ENCODE peak calls at places on chromosomes 13 and 19, in four cellular contexts. One of them, this sample, is unnamed.

GRCh38 chr13:106536244-106537034 is 977 bp upstream of the EFNB2 start:
- DNase-seq in transverse colon: peak
- DNase-seq in hepatocyte: peak
- DNase-seq in gastrocnemius medialis: peak
- DNase-seq in this sample: peak

GRCh38 chr19:55304980-55305379 is 20.2 kb downstream of the TMEM150B start:
- DNase-seq in transverse colon: no peak
- DNase-seq in hepatocyte: no peak
- DNase-seq in gastrocnemius medialis: no peak
- DNase-seq in this sample: no peak

GRCh38 chr13:72651196-72651595 is 76.2 kb downstream of the MZT1 start:
- DNase-seq in transverse colon: no peak
- DNase-seq in hepatocyte: peak
- DNase-seq in gastrocnemius medialis: no peak
- DNase-seq in this sample: peak

GRCh38 chr19:42601811-42602443 is 7.2 kb upstream of the CEACAM8 start:
- DNase-seq in transverse colon: no peak
- DNase-seq in hepatocyte: peak
- DNase-seq in gastrocnemius medialis: no peak
- DNase-seq in this sample: peak

GRCh38 chr13:54965881-54966280 is 1937.3 kb downstream of the OLFM4 start:
- DNase-seq in transverse colon: no peak
- DNase-seq in hepatocyte: peak
- DNase-seq in gastrocnemius medialis: no peak
- DNase-seq in this sample: no peak

GRCh38 chr13:33784738-33785137 is 33.2 kb upstream of the RFC3 start:
- DNase-seq in transverse colon: no peak
- DNase-seq in hepatocyte: no peak
- DNase-seq in gastrocnemius medialis: no peak
- DNase-seq in this sample: no peak

GRCh38 chr19:35011091-35011689 is 11.1 kb downstream of the GRAMD1A start:
- DNase-seq in transverse colon: no peak
- DNase-seq in hepatocyte: no peak
- DNase-seq in gastrocnemius medialis: no peak
- DNase-seq in this sample: no peak

GRCh38 chr19:46616631-46617322 is 8.1 kb downstream of the PTGIR start:
- DNase-seq in transverse colon: peak
- DNase-seq in hepatocyte: peak
- DNase-seq in gastrocnemius medialis: no peak
- DNase-seq in this sample: peak

GRCh38 chr19:35257113-35257461 is 8.3 kb downstream of the LSR start:
- DNase-seq in transverse colon: no peak
- DNase-seq in hepatocyte: no peak
- DNase-seq in gastrocnemius medialis: no peak
- DNase-seq in this sample: no peak

GRCh38 chr19:19319725-19320361 is 466 bp downstream of the SUGP1 start:
- DNase-seq in transverse colon: peak
- DNase-seq in hepatocyte: no peak
- DNase-seq in gastrocnemius medialis: no peak
- DNase-seq in this sample: peak

GRCh38 chr13:24087611-24088235 is 72.8 kb upstream of the SPATA13 start:
- DNase-seq in transverse colon: peak
- DNase-seq in hepatocyte: no peak
- DNase-seq in gastrocnemius medialis: no peak
- DNase-seq in this sample: no peak

GRCh38 chr19:7385062-7385461 is 36.3 kb downstream of the ARHGEF18 start:
- DNase-seq in transverse colon: no peak
- DNase-seq in hepatocyte: no peak
- DNase-seq in gastrocnemius medialis: no peak
- DNase-seq in this sample: no peak

GRCh38 chr19:7383284-7383683 is 34.5 kb downstream of the ARHGEF18 start:
- DNase-seq in transverse colon: no peak
- DNase-seq in hepatocyte: no peak
- DNase-seq in gastrocnemius medialis: no peak
- DNase-seq in this sample: no peak

GRCh38 chr19:7382694-7383093 is 34.0 kb downstream of the ARHGEF18 start:
- DNase-seq in transverse colon: no peak
- DNase-seq in hepatocyte: no peak
- DNase-seq in gastrocnemius medialis: no peak
- DNase-seq in this sample: no peak

GRCh38 chr19:7386769-7387168 is 38.0 kb downstream of the ARHGEF18 start:
- DNase-seq in transverse colon: no peak
- DNase-seq in hepatocyte: no peak
- DNase-seq in gastrocnemius medialis: no peak
- DNase-seq in this sample: no peak

GRCh38 chr19:7386308-7386707 is 37.6 kb downstream of the ARHGEF18 start:
- DNase-seq in transverse colon: no peak
- DNase-seq in hepatocyte: no peak
- DNase-seq in gastrocnemius medialis: no peak
- DNase-seq in this sample: no peak
- TF ChIP-seq CTCF in transverse colon: no peak
- TF ChIP-seq CTCF in hepatocyte: peak
- TF ChIP-seq CTCF in gastrocnemius medialis: no peak
- TF ChIP-seq CTCF in this sample: no peak

GRCh38 chr19:58218899-58219298 is 9.8 kb upstream of the ZNF544 start:
- DNase-seq in transverse colon: no peak
- DNase-seq in hepatocyte: no peak
- DNase-seq in gastrocnemius medialis: no peak
- DNase-seq in this sample: peak
- TF ChIP-seq CTCF in transverse colon: no peak
- TF ChIP-seq CTCF in hepatocyte: peak
- TF ChIP-seq CTCF in gastrocnemius medialis: no peak
- TF ChIP-seq CTCF in this sample: peak

DNA sequence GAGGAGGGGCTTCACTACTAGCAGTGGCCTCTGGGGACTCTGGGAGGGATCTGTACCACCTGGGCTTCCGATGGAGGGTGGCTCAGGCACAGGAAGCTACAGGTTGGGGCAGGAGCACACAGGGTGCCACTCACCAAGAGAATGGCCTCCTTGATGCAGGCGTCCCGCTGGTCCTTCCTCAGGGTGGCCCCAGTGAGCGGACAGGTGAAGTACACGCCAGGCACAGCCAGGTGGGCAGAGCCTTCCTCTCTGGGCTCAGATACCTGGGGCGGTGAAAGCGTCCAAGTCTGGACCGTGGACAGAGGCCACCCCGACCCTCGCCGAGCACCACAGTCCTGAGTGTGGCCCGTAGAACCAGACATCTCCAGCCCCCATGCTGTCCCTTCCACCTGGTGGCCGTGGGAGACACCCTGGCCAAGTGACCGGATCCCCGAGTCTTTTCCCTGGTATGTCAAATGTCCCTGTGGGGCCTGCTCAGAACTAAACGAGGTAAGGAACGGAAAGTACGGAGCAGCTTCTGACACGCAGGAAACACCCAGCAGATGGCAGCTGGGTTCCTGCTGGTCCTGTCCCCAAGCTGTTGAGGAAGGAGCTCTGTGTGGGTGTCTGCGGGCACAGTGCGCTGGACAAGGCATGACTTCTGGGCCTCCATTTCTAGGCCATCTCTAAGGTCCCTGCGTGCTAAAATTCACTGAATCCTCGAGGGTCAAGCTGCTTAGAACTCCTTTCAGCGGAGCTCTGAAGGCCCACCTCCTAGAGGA is 5.2 kb downstream of the UBXN6 start:
- DNase-seq in transverse colon: no peak
- DNase-seq in hepatocyte: no peak
- DNase-seq in gastrocnemius medialis: no peak
- DNase-seq in this sample: no peak
- TF ChIP-seq CTCF in transverse colon: no peak
- TF ChIP-seq CTCF in hepatocyte: no peak
- TF ChIP-seq CTCF in gastrocnemius medialis: no peak
- TF ChIP-seq CTCF in this sample: no peak

DNA sequence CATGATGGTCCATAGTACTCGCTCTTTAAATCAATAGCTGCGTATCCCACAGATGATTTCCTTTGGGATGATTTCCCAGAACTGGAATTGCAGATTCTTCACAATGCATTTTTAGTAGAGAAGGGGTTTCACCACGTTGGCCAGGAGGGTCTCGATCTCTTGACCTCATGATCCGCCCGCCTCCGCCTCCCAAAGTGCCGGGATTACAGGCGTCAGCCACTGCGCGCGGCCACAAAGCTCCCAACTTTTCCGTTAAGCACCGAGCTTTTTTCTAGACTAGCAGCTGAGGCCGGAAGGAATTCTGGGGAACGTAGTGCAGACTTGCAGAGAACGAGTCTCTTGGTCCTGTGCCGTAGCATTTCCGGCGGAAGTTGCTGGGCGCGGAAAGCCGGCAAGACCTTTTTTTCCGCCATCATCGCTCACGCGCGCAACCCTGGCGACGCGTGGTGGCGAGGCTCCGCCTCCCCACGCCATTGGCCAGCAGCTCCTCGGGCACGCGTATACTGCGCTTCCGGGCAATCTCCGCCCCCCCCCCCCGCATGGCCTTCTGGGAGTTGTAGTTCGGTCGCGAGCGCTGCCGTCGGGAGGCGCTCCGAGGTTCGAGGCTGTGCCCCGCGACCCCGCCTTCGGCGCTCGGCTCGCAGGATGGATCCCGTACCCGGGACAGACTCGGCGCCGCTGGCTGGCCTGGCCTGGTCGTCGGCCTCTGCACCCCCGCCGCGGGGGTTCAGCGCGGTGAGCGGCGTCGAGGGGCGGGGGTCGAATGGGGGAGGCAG is at the start of gene MVB12A:
- DNase-seq in transverse colon: peak
- DNase-seq in hepatocyte: peak
- DNase-seq in gastrocnemius medialis: peak
- DNase-seq in this sample: peak
- TF ChIP-seq CTCF in transverse colon: no peak
- TF ChIP-seq CTCF in hepatocyte: no peak
- TF ChIP-seq CTCF in gastrocnemius medialis: no peak
- TF ChIP-seq CTCF in this sample: no peak

GRCh38 chr19:29245221-29245620 is 32.3 kb upstream of the UQCRFS1 start:
- DNase-seq in transverse colon: no peak
- DNase-seq in hepatocyte: no peak
- DNase-seq in gastrocnemius medialis: no peak
- DNase-seq in this sample: no peak

GRCh38 chr19:29241324-29241723 is 28.4 kb upstream of the UQCRFS1 start:
- DNase-seq in transverse colon: no peak
- DNase-seq in hepatocyte: no peak
- DNase-seq in gastrocnemius medialis: no peak
- DNase-seq in this sample: no peak

GRCh38 chr19:29247912-29248311 is 35.0 kb upstream of the UQCRFS1 start:
- DNase-seq in transverse colon: no peak
- DNase-seq in hepatocyte: peak
- DNase-seq in gastrocnemius medialis: peak
- DNase-seq in this sample: no peak

GRCh38 chr19:29248332-29248844 is 35.4 kb upstream of the UQCRFS1 start:
- DNase-seq in transverse colon: no peak
- DNase-seq in hepatocyte: no peak
- DNase-seq in gastrocnemius medialis: no peak
- DNase-seq in this sample: no peak

DNA sequence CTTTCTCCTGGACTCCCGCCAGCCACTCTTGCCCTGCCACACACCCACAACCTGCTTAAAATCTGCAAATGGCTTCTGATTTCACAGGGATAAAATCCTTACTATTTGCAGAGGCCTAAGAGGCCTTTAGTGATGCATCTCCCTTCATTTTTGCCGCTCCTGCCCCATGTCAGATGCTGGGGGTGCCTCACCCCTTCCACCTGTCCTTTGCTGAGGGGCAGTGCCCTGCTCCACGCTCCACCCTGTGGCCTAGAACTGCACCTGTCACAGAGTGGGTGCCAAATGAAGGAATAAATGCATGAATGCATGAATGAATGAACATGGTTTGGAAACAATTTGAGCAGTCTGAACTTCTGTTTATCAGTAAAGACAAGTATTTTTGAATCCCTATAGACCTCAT is 34.1 kb upstream of the UQCRFS1 start:
- DNase-seq in transverse colon: no peak
- DNase-seq in hepatocyte: no peak
- DNase-seq in gastrocnemius medialis: no peak
- DNase-seq in this sample: no peak
- TF ChIP-seq CTCF in transverse colon: no peak
- TF ChIP-seq CTCF in hepatocyte: no peak
- TF ChIP-seq CTCF in gastrocnemius medialis: no peak
- TF ChIP-seq CTCF in this sample: no peak

DNA sequence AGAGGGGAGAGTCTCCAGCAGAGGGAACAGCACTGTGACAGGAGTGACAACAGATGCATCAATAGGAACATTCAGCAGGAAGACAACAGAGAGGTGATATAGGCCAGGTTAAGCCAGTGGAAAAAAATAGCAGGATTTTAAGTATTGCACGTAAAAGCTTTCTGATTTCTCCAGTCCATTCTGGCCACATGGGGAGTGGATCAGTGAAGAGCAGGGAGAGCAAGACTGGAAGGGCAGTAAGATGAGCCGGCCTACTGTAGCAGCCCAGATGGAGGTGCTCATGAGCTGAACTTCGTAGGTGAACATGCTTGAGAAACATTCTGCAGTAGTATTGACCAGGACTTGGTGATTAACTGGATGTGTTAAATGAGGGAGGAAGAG is 1.7 kb downstream of the UTP14C start:
- DNase-seq in transverse colon: no peak
- DNase-seq in hepatocyte: no peak
- DNase-seq in gastrocnemius medialis: no peak
- DNase-seq in this sample: no peak
- TF ChIP-seq CTCF in transverse colon: no peak
- TF ChIP-seq CTCF in hepatocyte: no peak
- TF ChIP-seq CTCF in gastrocnemius medialis: no peak
- TF ChIP-seq CTCF in this sample: no peak

DNA sequence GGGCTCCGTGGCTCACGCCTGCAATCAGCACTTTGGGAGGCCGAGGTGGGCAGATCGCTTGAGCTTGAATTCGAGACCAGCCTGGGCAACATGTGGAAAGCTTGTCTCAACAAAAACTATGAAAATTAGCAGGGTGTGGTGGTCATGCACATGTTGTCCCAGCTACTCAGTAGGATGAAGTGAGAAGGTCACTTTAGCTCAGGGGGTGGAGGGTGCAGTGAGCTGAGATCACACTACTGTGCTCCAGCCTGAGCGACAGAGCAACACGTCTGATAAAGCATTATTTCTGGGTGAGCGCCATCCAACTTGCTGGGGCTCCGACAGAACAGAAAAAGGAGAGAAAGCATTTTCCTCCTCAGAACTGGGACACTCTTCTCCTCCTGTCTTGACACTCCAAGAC is 7.4 kb upstream of the ILF3 start:
- DNase-seq in transverse colon: no peak
- DNase-seq in hepatocyte: no peak
- DNase-seq in gastrocnemius medialis: no peak
- DNase-seq in this sample: no peak
- TF ChIP-seq CTCF in transverse colon: no peak
- TF ChIP-seq CTCF in hepatocyte: no peak
- TF ChIP-seq CTCF in gastrocnemius medialis: no peak
- TF ChIP-seq CTCF in this sample: no peak